ENCODE peak calls at places on chromosomes 5 and 9, in five cellular contexts. T is nephron progenitor cell, A is lung microvascular endothelial cell, X is NCI-H1417 treated with DMSO at 0.1 percent for 48 hours, O is WTC11. M is an unnamed sample.

GRCh38 chr5:55911784-55912653 is 60.9 kb downstream of the IL31RA start:
- DNase-seq in T (no peak), A (no peak), X (no peak), O (no peak), M (no peak)

GRCh38 chr5:122182491-122182921 is 53.2 kb downstream of the ZNF474 start:
- DNase-seq in T (no peak), A (peak), X (no peak), O (peak), M (peak)

GRCh38 chr5:109907751-109908150 is 218.0 kb downstream of the MAN2A1 start:
- DNase-seq in T (no peak), A (no peak), X (no peak), O (no peak), M (no peak)

GRCh38 chr5:9670371-9670770 is 40.2 kb upstream of the TAS2R1 start:
- DNase-seq in T (no peak), A (no peak), X (no peak), O (no peak), M (no peak)

GRCh38 chr5:127844631-127845030 is 141.4 kb downstream of the CCDC192 start:
- DNase-seq in T (no peak), A (no peak), X (no peak), O (no peak), M (peak)

GRCh38 chr5:78887384-78888118 is 97.6 kb downstream of the ARSB start:
- DNase-seq in T (no peak), A (no peak), X (no peak), O (no peak), M (no peak)

GRCh38 chr5:29543501-29543900 is 1650.0 kb upstream of the CDH6 start:
- DNase-seq in T (no peak), A (no peak), X (no peak), O (no peak), M (no peak)

GRCh38 chr5:37248387-37248969 is 698 bp downstream of the CPLANE1 start:
- DNase-seq in T (no peak), A (peak), X (no peak), O (no peak), M (peak)

GRCh38 chr9:131310833-131311554 is 21.5 kb downstream of the PLPP7 start:
- DNase-seq in T (no peak), A (peak), X (no peak), O (no peak), M (peak)

GRCh38 chr5:144048254-144048856 is 122.1 kb downstream of the YIPF5 start:
- DNase-seq in T (no peak), A (no peak), X (no peak), O (no peak), M (no peak)

M was measured in neural progenitor cell.